ENCODE peak calls at places on chromosome 19, in six cellular contexts. F is naive thymus-derived CD4-positive, alpha-beta T cell; Q is tibial artery; Y is aorta; B is cardiac muscle cell; U is AG04450. S is an unnamed sample.

GRCh38 chr19:4328243-4328990 is 10.2 kb downstream of the STAP2 start:
- DNase-seq in Q (peak; percentile 96), U (peak; percentile 94), B (peak; percentile 99), F (peak; percentile 91), Y (peak; percentile 91), S (peak; percentile 65)

GRCh38 chr19:40163541-40164129 is 27.6 kb upstream of the MAP3K10 start:
- DNase-seq in U (no peak), Y (no peak), Q (no peak), F (peak; percentile 39), B (no peak), S (no peak)

GRCh38 chr19:33731886-33732285 is 64.8 kb upstream of the KCTD15 start:
- DNase-seq in U (no peak), Q (no peak), F (no peak), B (no peak), Y (no peak), S (no peak)

GRCh38 chr19:46746281-46746965 is at the start of gene STRN4:
- DNase-seq in U (no peak), Y (peak; percentile 62), B (peak; percentile 75), F (peak; percentile 46), Q (no peak), S (no peak)

GRCh38 chr19:38210458-38210987 is 13.5 kb downstream of the DPF1 start:
- DNase-seq in Q (no peak), B (peak; percentile 67), F (no peak), U (no peak), Y (peak; percentile 69), S (no peak)

GRCh38 chr19:50792246-50792851 is 2.1 kb downstream of the ACP4 start:
- DNase-seq in U (no peak), Y (no peak), B (no peak), Q (no peak), F (no peak), S (no peak)

GRCh38 chr19:28045621-28046020 is 1167.3 kb downstream of the UQCRFS1 start:
- DNase-seq in U (no peak), Y (no peak), F (no peak), B (no peak), Q (no peak), S (no peak)

GRCh38 chr19:37218592-37218935 is 550 bp downstream of the ZNF383 start:
- DNase-seq in Y (no peak), Q (no peak), F (no peak), U (no peak), B (no peak), S (no peak)

GRCh38 chr19:45163751-45164150 is 3.0 kb upstream of the NKPD1 start:
- DNase-seq in Q (no peak), Y (no peak), F (no peak), B (no peak), U (no peak), S (no peak)

GRCh38 chr19:33661336-33661735 is 39.6 kb downstream of the CHST8 start:
- DNase-seq in Q (no peak), Y (no peak), B (no peak), F (no peak), U (no peak), S (no peak)

GRCh38 chr19:49422407-49423277 is 599 bp downstream of the PTH2 start:
- DNase-seq in Y (no peak), F (no peak), B (peak; percentile 85), U (no peak), Q (no peak), S (no peak)

GRCh38 chr19:46919324-46919723 is 58.5 kb downstream of the ARHGAP35 start:
- DNase-seq in U (no peak), B (no peak), Y (no peak), F (no peak), Q (no peak), S (no peak)

GRCh38 chr19:1221904-1222255 is 15.9 kb downstream of the CBARP start:
- DNase-seq in Q (no peak), F (no peak), B (no peak), Y (no peak), U (no peak), S (no peak)

GRCh38 chr19:34165295-34165738 is 7.0 kb upstream of the LSM14A start:
- DNase-seq in B (no peak), U (no peak), Y (no peak), F (no peak), Q (no peak), S (no peak)

GRCh38 chr19:632228-633067 is 889 bp downstream of the POLRMT start:
- DNase-seq in B (peak; percentile 60), Q (no peak), U (no peak), Y (no peak), F (no peak), S (no peak)

GRCh38 chr19:38632476-38633213 is 13.7 kb downstream of the EIF3K start:
- DNase-seq in U (no peak), F (no peak), Y (no peak), Q (no peak), B (no peak), S (no peak)

GRCh38 chr19:18504886-18505610 is 16.8 kb downstream of the ELL start:
- DNase-seq in U (no peak), Y (no peak), Q (no peak), B (no peak), F (no peak), S (no peak)

GRCh38 chr19:46287585-46287984 is 9.3 kb upstream of the HIF3A start:
- DNase-seq in Y (no peak), Q (no peak), B (no peak), U (no peak), F (no peak), S (no peak)

GRCh38 chr19:4369109-4369887 is 25.9 kb downstream of the MPND start:
- DNase-seq in B (no peak), F (peak; percentile 76), Y (peak; percentile 77), U (no peak), Q (peak; percentile 69), S (no peak)

GRCh38 chr19:28422791-28423650 is 789.9 kb downstream of the UQCRFS1 start:
- DNase-seq in Y (no peak), B (no peak), U (no peak), F (no peak), Q (no peak), S (no peak)

GRCh38 chr19:13984875-13985741 is 21.0 kb downstream of the RFX1 start:
- DNase-seq in B (no peak), U (no peak), Q (no peak), F (no peak), Y (no peak), S (no peak)

GRCh38 chr19:55605207-55605636 is 225 bp upstream of the ZNF865 start:
- DNase-seq in B (peak; percentile 99), Q (peak; percentile 98), Y (peak; percentile 99), F (peak; percentile 97), U (peak; percentile 94), S (peak; percentile 65)

GRCh38 chr19:55603115-55603514 is 2.3 kb upstream of the ZNF865 start:
- DNase-seq in B (no peak), U (no peak), Y (no peak), Q (no peak), F (no peak), S (no peak)

GRCh38 chr19:55602104-55603001 is 2.3 kb downstream of the ZNF524 start:
- DNase-seq in B (no peak), F (no peak), U (no peak), Y (no peak), Q (no peak), S (no peak)

GRCh38 chr19:55605637-55606470 is at the start of gene ZNF865:
- DNase-seq in U (peak; percentile 67), Y (peak; percentile 76), Q (peak; percentile 85), F (peak; percentile 68), B (peak; percentile 90), S (no peak)

DNA sequence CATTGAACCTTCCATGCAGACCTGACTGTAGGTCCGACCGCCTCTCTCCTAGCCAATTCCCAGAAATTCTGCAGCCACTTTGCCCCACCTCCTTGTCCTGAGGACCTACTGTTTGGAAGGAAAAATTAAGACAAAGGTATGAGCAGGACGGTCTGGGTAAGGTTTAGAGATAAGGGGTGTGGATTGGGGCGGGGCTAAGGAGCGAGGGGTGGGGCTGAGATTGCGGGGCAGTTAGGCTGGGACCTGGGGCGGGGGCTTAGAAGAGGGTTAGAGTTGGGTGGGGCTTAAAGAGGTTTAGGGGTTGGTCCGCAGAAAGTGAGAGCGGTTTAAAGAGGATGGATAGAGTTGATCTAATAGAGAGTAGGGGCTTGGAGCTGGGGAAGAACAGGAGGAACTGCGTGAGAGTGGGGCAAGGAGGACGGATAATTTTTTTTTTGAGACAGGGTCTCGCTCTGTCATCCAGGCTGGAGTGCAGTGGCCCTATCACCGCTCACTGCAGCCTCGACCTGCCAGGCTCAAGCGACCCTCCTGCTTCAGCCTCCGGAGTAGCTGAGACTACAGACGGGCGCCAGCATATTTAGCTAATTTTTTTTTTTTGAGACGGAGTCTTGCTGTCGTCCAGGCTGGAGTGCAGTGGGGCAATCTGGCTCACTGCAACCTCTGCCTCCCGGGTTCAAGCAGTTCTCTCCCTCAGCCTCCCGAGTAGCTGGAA is 1.7 kb upstream of the ZNF865 start:
- DNase-seq in F (no peak), B (no peak), Q (no peak), Y (no peak), U (no peak), S (no peak)
- H3K4me3 ChIP-seq in F (no peak overlapping the region), B (no peak overlapping the region), Q (no peak overlapping the region), Y (no peak overlapping the region), U (no peak overlapping the region), S (no peak overlapping the region)

DNA sequence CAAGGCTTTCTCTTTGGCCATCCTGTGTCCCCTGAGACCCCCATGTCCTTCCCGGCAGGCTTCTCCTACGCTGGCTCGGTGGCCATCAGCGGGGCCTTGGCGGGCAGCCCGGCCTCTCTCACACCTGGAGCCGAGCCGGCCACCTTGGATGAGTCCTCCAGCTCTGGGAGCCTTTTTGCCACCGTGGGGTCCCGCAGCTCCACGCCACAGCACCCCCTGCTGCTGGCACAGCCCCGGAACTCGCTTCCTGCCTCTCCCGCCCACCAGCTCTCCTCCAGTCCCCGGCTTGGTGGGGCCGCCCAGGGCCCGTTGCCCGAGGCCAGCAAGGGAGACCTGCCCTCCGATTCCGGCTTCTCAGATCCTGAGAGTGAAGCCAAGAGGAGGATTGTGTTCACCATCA is 14.2 kb downstream of the PLEKHJ1 start:
- DNase-seq in B (peak; percentile 12), Y (no peak), U (no peak), Q (no peak), F (no peak), S (no peak)
- H3K4me3 ChIP-seq in B (no peak overlapping the region), Y (no peak overlapping the region), U (no peak overlapping the region), Q (no peak overlapping the region), F (no peak overlapping the region), S (no peak overlapping the region)

DNA sequence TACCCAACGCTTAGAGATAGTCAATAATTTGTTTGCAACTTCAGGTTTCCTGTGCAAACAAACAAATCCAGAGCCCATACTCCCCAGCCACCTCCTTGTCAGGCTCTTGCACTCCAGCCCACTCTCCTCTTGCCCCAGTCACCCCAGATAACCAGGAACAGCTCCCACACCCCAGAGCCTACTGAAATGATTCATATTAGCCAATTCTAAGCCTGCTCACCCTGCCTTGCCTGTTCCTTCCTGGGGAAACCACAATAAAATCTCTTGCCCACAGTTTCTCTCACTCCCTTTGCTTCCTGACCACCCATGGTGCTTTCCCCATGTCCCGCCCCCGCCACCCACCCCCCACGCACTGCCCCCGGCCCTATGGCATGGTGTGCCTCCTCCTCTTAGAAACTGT is 3.8 kb upstream of the ACTL9 start:
- DNase-seq in B (no peak), U (no peak), Q (no peak), Y (no peak), F (no peak), S (no peak)
- H3K4me3 ChIP-seq in B (no peak overlapping the region), U (no peak overlapping the region), Q (no peak overlapping the region), Y (no peak overlapping the region), F (peak overlapping the region; percentile 42), S (no peak overlapping the region)

GRCh38 chr19:36006955-36007354 is 1.7 kb downstream of the SYNE4 start:
- DNase-seq in F (no peak), Y (no peak), Q (no peak), B (no peak), U (no peak), S (no peak)
- H3K4me3 ChIP-seq in F (no peak overlapping the region), Y (no peak overlapping the region), Q (no peak overlapping the region), B (no peak overlapping the region), U (no peak overlapping the region), S (no peak overlapping the region)

S was measured in AG04449.